ENCODE peak calls at places on chromosome 14, in seven cellular contexts. G, N, R, Z, I, A and L are unnamed samples.

GRCh38 chr14:100341301-100342031 is 18.3 kb downstream of the SLC25A47 start:
- DNase-seq in R (peak; percentile 7), A (no peak), I (no peak), Z (no peak), N (peak; percentile 59), G (peak; percentile 68), L (no peak)

GRCh38 chr14:57057803-57058202 is 210.9 kb downstream of the EXOC5 start:
- DNase-seq in N (no peak), I (no peak), Z (no peak), G (no peak), A (no peak), R (no peak), L (no peak)

GRCh38 chr14:99191663-99192621 is 80.1 kb downstream of the BCL11B start:
- DNase-seq in I (peak; percentile 52), Z (no peak), N (peak; percentile 59), G (no peak), R (no peak), A (no peak), L (peak; percentile 39)

GRCh38 chr14:61531741-61532505 is 163.4 kb upstream of the HIF1A start:
- DNase-seq in N (no peak), R (no peak), I (no peak), Z (no peak), G (no peak), A (no peak), L (no peak)

GRCh38 chr14:36070056-36071043 is 106.2 kb downstream of the PTCSC3 start:
- DNase-seq in G (peak; percentile 21), R (peak; percentile 64), N (peak; percentile 71), A (no peak), I (no peak), Z (peak; percentile 78), L (no peak)

GRCh38 chr14:54603362-54603761 is 36.4 kb downstream of the SAMD4A start:
- DNase-seq in G (no peak), R (no peak), I (no peak), A (no peak), N (peak; percentile 60), Z (no peak), L (no peak)

GRCh38 chr14:87045241-87045640 is 947.7 kb downstream of the GALC start:
- DNase-seq in R (no peak), N (no peak), Z (no peak), I (no peak), G (no peak), A (no peak), L (no peak)

GRCh38 chr14:73472182-73473114 is 14.1 kb upstream of the NUMB start:
- DNase-seq in A (no peak), Z (no peak), N (peak; percentile 81), G (peak; percentile 46), R (peak; percentile 90), I (no peak), L (no peak)

GRCh38 chr14:94386085-94387031 is 2.0 kb downstream of the SERPINA1 start:
- DNase-seq in A (no peak), R (no peak), N (no peak), G (no peak), Z (no peak), I (no peak), L (no peak)

GRCh38 chr14:23570806-23571483 is 3.4 kb upstream of the AP1G2 start:
- DNase-seq in Z (peak; percentile 27), A (no peak), R (no peak), G (no peak), N (no peak), I (no peak), L (no peak)

GRCh38 chr14:20427231-20428009 is 8.5 kb downstream of the KLHL33 start:
- DNase-seq in G (peak; percentile 28), I (no peak), R (peak; percentile 11), A (no peak), Z (no peak), N (peak; percentile 37), L (no peak)

GRCh38 chr14:104470588-104470987 is 109.0 kb upstream of the C14orf180 start:
- DNase-seq in Z (no peak), A (no peak), I (no peak), G (no peak), R (no peak), N (no peak), L (no peak)

GRCh38 chr14:97848351-97848980 is 1051.3 kb downstream of the VRK1 start:
- DNase-seq in A (no peak), G (no peak), I (no peak), Z (peak; percentile 37), R (no peak), N (no peak), L (no peak)

GRCh38 chr14:64410084-64410774 is 22.1 kb downstream of the MTHFD1 start:
- DNase-seq in I (no peak), A (no peak), N (peak; percentile 31), Z (peak; percentile 84), G (no peak), R (no peak), L (no peak)

GRCh38 chr14:88584451-88584850 is 21.6 kb downstream of the ZC3H14 start:
- DNase-seq in R (no peak), G (no peak), A (no peak), Z (no peak), N (no peak), I (no peak), L (no peak)